ENCODE peak calls at places on chromosomes 12 and 14, in ten cellular contexts. Z is aorta; M is tibial nerve; O is effector memory CD4-positive, alpha-beta T cell; K is IMR-90; L is fibroblast of lung; Q is ovary; R is MM.1S; P is HepG2; I is adipocyte. Y is an unnamed sample.
A peak's percentile ranks its signal among the peaks of the same experiment; 100 is the strongest.

GRCh38 chr12:114623737-114624136 is 60.2 kb downstream of the TBX3 start:
- DNase-seq in Z (no peak), M (no peak), O (no peak), K (no peak), L (no peak), Q (no peak), R (no peak), P (no peak), I (no peak), Y (no peak)

GRCh38 chr12:42299392-42300308 is 26.2 kb downstream of the ZCRB1 start:
- DNase-seq in Z (no peak), M (no peak), O (no peak), K (peak; percentile 80), L (peak; percentile 52), Q (no peak), R (peak; percentile 62), P (no peak), I (no peak), Y (no peak)

GRCh38 chr14:32692441-32692840 is 246.2 kb upstream of the NPAS3 start:
- DNase-seq in Z (no peak), M (no peak), O (no peak), K (no peak), L (no peak), Q (no peak), R (no peak), P (no peak), I (no peak), Y (no peak)

GRCh38 chr12:132284071-132284492 is 45.3 kb downstream of the GALNT9 start:
- DNase-seq in Z (no peak), M (no peak), O (no peak), K (peak; percentile 12), L (peak; percentile 21), Q (no peak), R (no peak), P (no peak), I (peak; percentile 38), Y (no peak)

GRCh38 chr14:53368714-53369191 is 215.6 kb upstream of the DDHD1 start:
- DNase-seq in Z (no peak), M (no peak), O (no peak), K (peak; percentile 88), L (peak; percentile 93), Q (no peak), R (no peak), P (no peak), I (peak; percentile 82), Y (no peak)

GRCh38 chr14:102626530-102626929 is 34.1 kb downstream of the RCOR1 start:
- DNase-seq in Z (no peak), M (no peak), O (no peak), K (no peak), L (no peak), Q (no peak), R (no peak), P (no peak), I (no peak), Y (no peak)

GRCh38 chr12:6780573-6780972 is 8.3 kb downstream of the LAG3 start:
- DNase-seq in Z (no peak), M (no peak), O (no peak), K (no peak), L (no peak), Q (no peak), R (no peak), P (no peak), I (no peak), Y (no peak)

GRCh38 chr12:15830538-15830937 is 41.4 kb upstream of the EPS8 start:
- DNase-seq in Z (no peak), M (no peak), O (no peak), K (peak; percentile 82), L (peak; percentile 47), Q (no peak), R (no peak), P (no peak), I (peak; percentile 45), Y (no peak)

GRCh38 chr14:100439781-100440180 is 116.6 kb downstream of the SLC25A47 start:
- DNase-seq in Z (no peak), M (no peak), O (no peak), K (no peak), L (peak; percentile 17), Q (peak; percentile 55), R (no peak), P (no peak), I (peak; percentile 12), Y (no peak)
- H3K4me3 ChIP-seq in Z (no peak overlapping the region), M (no peak overlapping the region), O (no peak overlapping the region), K (no peak overlapping the region), L (no peak overlapping the region), Q (no peak overlapping the region), R (no peak overlapping the region), P (no peak overlapping the region), I (no peak overlapping the region), Y (no peak overlapping the region)

GRCh38 chr12:56163533-56164344 is 5.6 kb downstream of the MYL6 start:
- DNase-seq in Z (no peak), M (no peak), O (no peak), K (no peak), L (no peak), Q (no peak), R (no peak), P (no peak), I (no peak), Y (no peak)
- H3K36me3 ChIP-seq in Z (no peaks in the 10 kb centered on the region), M (peaks cover 94% of the 10 kb centered on the region), O (peaks cover 66% of the 10 kb centered on the region), K (peaks cover 82% of the 10 kb centered on the region), L (peaks cover 36% of the 10 kb centered on the region), Q (no peaks in the 10 kb centered on the region), R (peaks cover 9% of the 10 kb centered on the region), P (peaks cover 65% of the 10 kb centered on the region), I (peaks cover 80% of the 10 kb centered on the region), Y (peaks cover 74% of the 10 kb centered on the region)

GRCh38 chr14:39370415-39370814 is 61.8 kb downstream of the FBXO33 start:
- DNase-seq in Z (no peak), M (no peak), O (no peak), K (no peak), L (no peak), Q (no peak), R (no peak), P (no peak), I (no peak), Y (no peak)
- H3K4me3 ChIP-seq in Z (no peak overlapping the region), M (no peak overlapping the region), O (no peak overlapping the region), K (no peak overlapping the region), L (no peak overlapping the region), Q (no peak overlapping the region), R (no peak overlapping the region), P (no peak overlapping the region), I (no peak overlapping the region), Y (no peak overlapping the region)

DNA sequence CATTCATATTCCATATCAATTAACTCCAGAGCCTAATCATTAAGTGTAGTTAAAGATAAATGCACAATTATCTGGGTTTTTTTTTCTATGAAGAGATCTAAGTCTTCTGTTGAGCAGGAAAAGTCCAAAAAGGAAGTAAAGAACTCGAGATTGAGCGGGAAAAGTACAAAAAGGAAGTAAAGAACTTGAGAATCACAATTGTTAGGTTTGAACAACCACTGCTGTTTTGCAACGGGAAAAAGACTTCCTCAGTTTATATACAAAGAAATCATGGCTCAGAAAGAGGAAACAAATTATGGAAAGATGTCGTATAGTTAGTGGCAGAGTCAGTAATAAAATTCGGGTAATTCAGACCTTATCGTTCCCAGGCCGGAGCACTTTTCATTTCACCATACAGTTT is 63.3 kb downstream of the PPP1R12A start:
- DNase-seq in Z (no peak), M (no peak), O (no peak), K (no peak), L (no peak), Q (no peak), R (no peak), P (no peak), I (no peak), Y (no peak)
- H3K36me3 ChIP-seq in Z (peaks cover 3% of the 10 kb centered on the region), M (peaks cover 26% of the 10 kb centered on the region), O (peaks cover 34% of the 10 kb centered on the region), K (peaks cover 10% of the 10 kb centered on the region), L (peaks cover 2% of the 10 kb centered on the region), Q (no peaks in the 10 kb centered on the region), R (peaks cover 10% of the 10 kb centered on the region), P (peaks cover 25% of the 10 kb centered on the region), I (peaks cover 46% of the 10 kb centered on the region), Y (peaks cover 24% of the 10 kb centered on the region)

Y was measured in BE2C.